ENCODE peak calls at places on chromosomes 2 and 18, in ten cellular contexts. H is activated effector memory CD4-positive, alpha-beta T cell treated with Interleukin-2 at 50 U/mL for 16 hours; A is lung microvascular endothelial cell; L is type B pancreatic cell; G is EL; Q is left cardiac atrium; K is hypothalamus; C is astrocyte of the cerebellum; B is epithelial cell of esophagus; P is ascending aorta. N is an unnamed sample.

GRCh38 chr2:41853427-41854191 is 194.2 kb upstream of the PKDCC start:
- DNase-seq in H (no peak), A (peak), L (no peak), G (peak), Q (peak), K (peak), C (peak), B (peak), P (no peak), N (peak)

GRCh38 chr2:196336715-196337617 is 165.6 kb upstream of the STK17B start:
- DNase-seq in H (no peak), A (peak), L (no peak), G (peak), Q (no peak), K (no peak), C (peak), B (peak), P (no peak), N (peak)

GRCh38 chr2:190679813-190680591 is 31.1 kb downstream of the NAB1 start:
- DNase-seq in H (peak), A (peak), L (peak), G (peak), Q (peak), K (no peak), C (no peak), B (peak), P (no peak), N (peak)

GRCh38 chr18:9000736-9001135 is 101.8 kb upstream of the NDUFV2 start:
- DNase-seq in H (no peak), A (no peak), L (no peak), G (no peak), Q (no peak), K (no peak), C (no peak), B (no peak), P (no peak), N (no peak)

GRCh38 chr2:147026664-147027278 is 818.1 kb upstream of the ACVR2A start:
- DNase-seq in H (no peak), A (no peak), L (no peak), G (no peak), Q (no peak), K (no peak), C (no peak), B (peak), P (no peak), N (peak)

GRCh38 chr2:143513081-143513480 is 383.9 kb downstream of the ARHGAP15 start:
- DNase-seq in H (no peak), A (peak), L (no peak), G (peak), Q (peak), K (no peak), C (peak), B (peak), P (peak), N (peak)

GRCh38 chr2:215982465-215982875 is 30.9 kb downstream of the MREG start:
- DNase-seq in H (no peak), A (peak), L (no peak), G (peak), Q (no peak), K (no peak), C (peak), B (peak), P (no peak), N (peak)

GRCh38 chr2:189115126-189115525 is 64.4 kb downstream of the COL5A2 start:
- DNase-seq in H (no peak), A (peak), L (no peak), G (no peak), Q (no peak), K (no peak), C (peak), B (peak), P (no peak), N (peak)

GRCh38 chr2:119659601-119660342 is 19.2 kb upstream of the TMEM177 start:
- DNase-seq in H (no peak), A (peak), L (no peak), G (peak), Q (peak), K (no peak), C (no peak), B (peak), P (no peak), N (peak)

GRCh38 chr2:42881732-42882131 is 89.3 kb upstream of the HAAO start:
- DNase-seq in H (no peak), A (peak), L (no peak), G (peak), Q (no peak), K (no peak), C (no peak), B (peak), P (no peak), N (no peak)

GRCh38 chr18:27415495-27415894 is 230.4 kb upstream of the CHST9 start:
- DNase-seq in H (no peak), A (no peak), L (no peak), G (no peak), Q (no peak), K (no peak), C (no peak), B (no peak), P (no peak), N (no peak)

GRCh38 chr18:10526211-10526949 is 553 bp downstream of the NAPG start:
- DNase-seq in H (peak), A (peak), L (no peak), G (peak), Q (peak), K (no peak), C (no peak), B (peak), P (peak), N (peak)

GRCh38 chr2:47690132-47690531 is 92.8 kb upstream of the MSH6 start:
- DNase-seq in H (no peak), A (no peak), L (no peak), G (no peak), Q (no peak), K (no peak), C (no peak), B (no peak), P (no peak), N (no peak)

GRCh38 chr2:64943387-64944150 is 45.6 kb upstream of the SLC1A4 start:
- DNase-seq in H (no peak), A (no peak), L (no peak), G (no peak), Q (peak), K (peak), C (no peak), B (peak), P (peak), N (peak)

GRCh38 chr2:187429989-187430388 is 18.1 kb downstream of the CALCRL start:
- DNase-seq in H (no peak), A (peak), L (no peak), G (peak), Q (no peak), K (no peak), C (no peak), B (peak), P (no peak), N (peak)

GRCh38 chr2:2577366-2577765 is 246.3 kb upstream of the MYT1L start:
- DNase-seq in H (no peak), A (no peak), L (no peak), G (no peak), Q (no peak), K (peak), C (no peak), B (no peak), P (peak), N (no peak)

GRCh38 chr2:138356178-138356577 is 145.4 kb upstream of the SPOPL start:
- DNase-seq in H (no peak), A (no peak), L (no peak), G (peak), Q (no peak), K (no peak), C (peak), B (peak), P (peak), N (peak)

GRCh38 chr2:239175181-239175580 is 225.6 kb downstream of the HDAC4 start:
- DNase-seq in H (no peak), A (no peak), L (no peak), G (no peak), Q (peak), K (no peak), C (no peak), B (no peak), P (peak), N (no peak)

GRCh38 chr18:78561757-78562445 is 417.7 kb upstream of the SALL3 start:
- DNase-seq in H (no peak), A (no peak), L (no peak), G (no peak), Q (no peak), K (no peak), C (peak), B (no peak), P (no peak), N (no peak)

GRCh38 chr2:46355756-46356155 is 58.5 kb downstream of the EPAS1 start:
- DNase-seq in H (no peak), A (no peak), L (no peak), G (no peak), Q (no peak), K (no peak), C (no peak), B (no peak), P (no peak), N (no peak)

GRCh38 chr2:75030218-75031009 is 72.0 kb downstream of the POLE4 start:
- DNase-seq in H (no peak), A (no peak), L (no peak), G (no peak), Q (no peak), K (no peak), C (no peak), B (no peak), P (no peak), N (no peak)

GRCh38 chr2:109175350-109175678 is 46.3 kb downstream of the SH3RF3 start:
- DNase-seq in H (no peak), A (no peak), L (no peak), G (no peak), Q (no peak), K (no peak), C (no peak), B (no peak), P (peak), N (no peak)

GRCh38 chr18:5440297-5440696 is 103.5 kb downstream of the EPB41L3 start:
- DNase-seq in H (no peak), A (no peak), L (no peak), G (no peak), Q (no peak), K (no peak), C (no peak), B (no peak), P (no peak), N (peak)

GRCh38 chr2:53549497-53549896 is 218.1 kb upstream of the CHAC2 start:
- DNase-seq in H (no peak), A (no peak), L (no peak), G (no peak), Q (peak), K (no peak), C (no peak), B (no peak), P (no peak), N (no peak)

GRCh38 chr2:26504002-26504401 is 26.1 kb upstream of the OTOF start:
- DNase-seq in H (no peak), A (no peak), L (no peak), G (no peak), Q (no peak), K (no peak), C (no peak), B (no peak), P (no peak), N (no peak)

N was measured in AG20443.